ENCODE peak calls at places on chromosomes 2 and 18, in six cellular contexts. V, J, N, S, T and R are unnamed samples.

GRCh38 chr2:140650825-140651224 is 1480.0 kb downstream of the LRP1B start:
- DNase-seq in V (no peak), J (peak), N (no peak), S (no peak), T (no peak), R (no peak)

GRCh38 chr18:55475916-55476315 is 112.1 kb downstream of the TCF4 start:
- DNase-seq in V (no peak), J (no peak), N (no peak), S (no peak), T (no peak), R (no peak)

GRCh38 chr18:60200558-60200957 is 172.0 kb downstream of the MC4R start:
- DNase-seq in V (no peak), J (no peak), N (no peak), S (no peak), T (no peak), R (no peak)

GRCh38 chr18:62030091-62030985 is 137.5 kb upstream of the RNF152 start:
- DNase-seq in V (no peak), J (no peak), N (no peak), S (no peak), T (no peak), R (peak)

GRCh38 chr2:212030709-212031108 is 507.9 kb downstream of the ERBB4 start:
- DNase-seq in V (no peak), J (no peak), N (no peak), S (no peak), T (no peak), R (peak)

GRCh38 chr2:235612551-235612950 is 118.7 kb downstream of the AGAP1 start:
- DNase-seq in V (no peak), J (no peak), N (no peak), S (no peak), T (no peak), R (no peak)

GRCh38 chr18:10457798-10458197 is 3.4 kb downstream of the APCDD1 start:
- DNase-seq in V (no peak), J (no peak), N (no peak), S (no peak), T (no peak), R (no peak)

GRCh38 chr2:24559714-24560113 is 68.7 kb downstream of the NCOA1 start:
- DNase-seq in V (no peak), J (peak), N (no peak), S (no peak), T (no peak), R (no peak)

GRCh38 chr2:171723724-171724683 is 36.7 kb downstream of the DYNC1I2 start:
- DNase-seq in V (no peak), J (peak), N (peak), S (no peak), T (peak), R (no peak)

GRCh38 chr2:144449028-144449406 is 70.9 kb downstream of the ZEB2 start:
- DNase-seq in V (peak), J (no peak), N (peak), S (no peak), T (no peak), R (no peak)

GRCh38 chr18:2880473-2880872 is 33.7 kb downstream of the EMILIN2 start:
- DNase-seq in V (no peak), J (no peak), N (no peak), S (no peak), T (no peak), R (no peak)

GRCh38 chr18:44679912-44680270 is 797 bp upstream of the SETBP1 start:
- DNase-seq in V (peak), J (peak), N (peak), S (peak), T (peak), R (no peak)

GRCh38 chr2:138185827-138186226 is 221.6 kb downstream of the HNMT start:
- DNase-seq in V (no peak), J (no peak), N (no peak), S (no peak), T (no peak), R (no peak)

GRCh38 chr2:20506281-20506685 is 59.4 kb downstream of the RHOB start:
- DNase-seq in V (no peak), J (peak), N (peak), S (no peak), T (no peak), R (no peak)

GRCh38 chr18:44826418-44827259 is 146.0 kb downstream of the SETBP1 start:
- DNase-seq in V (no peak), J (peak), N (peak), S (no peak), T (no peak), R (peak)

GRCh38 chr18:46458472-46458871 is 198.5 kb downstream of the LOXHD1 start:
- DNase-seq in V (no peak), J (no peak), N (no peak), S (no peak), T (no peak), R (no peak)

GRCh38 chr2:54522624-54523281 is 66.6 kb downstream of the SPTBN1 start:
- DNase-seq in V (peak), J (peak), N (no peak), S (peak), T (peak), R (no peak)

GRCh38 chr2:15546297-15547098 is 14.6 kb downstream of the NBAS start:
- DNase-seq in V (no peak), J (no peak), N (no peak), S (no peak), T (no peak), R (no peak)

GRCh38 chr18:3889803-3890202 is 439.8 kb downstream of the TGIF1 start:
- DNase-seq in V (no peak), J (peak), N (no peak), S (no peak), T (no peak), R (no peak)

GRCh38 chr2:25339791-25340339 is 1.9 kb downstream of the DNMT3A start:
- DNase-seq in V (no peak), J (no peak), N (no peak), S (no peak), T (peak), R (no peak)

GRCh38 chr2:19461504-19461903 is 103.1 kb upstream of the OSR1 start:
- DNase-seq in V (no peak), J (no peak), N (no peak), S (no peak), T (no peak), R (no peak)

GRCh38 chr2:240932724-240933047 is 26.6 kb downstream of the CROCC2 start:
- DNase-seq in V (no peak), J (no peak), N (no peak), S (no peak), T (no peak), R (no peak)

GRCh38 chr2:70966681-70967080 is 11.7 kb upstream of the ANKRD53 start:
- DNase-seq in V (no peak), J (no peak), N (no peak), S (no peak), T (no peak), R (no peak)

GRCh38 chr2:119349289-119349688 is 17.3 kb downstream of the C2orf76 start:
- DNase-seq in V (no peak), J (no peak), N (no peak), S (no peak), T (no peak), R (no peak)

GRCh38 chr2:102100371-102101096 is 42.0 kb upstream of the IL1R1 start:
- DNase-seq in V (no peak), J (peak), N (no peak), S (no peak), T (no peak), R (no peak)

GRCh38 chr2:121608367-121608766 is 40.9 kb downstream of the CLASP1 start:
- DNase-seq in V (no peak), J (peak), N (no peak), S (no peak), T (no peak), R (no peak)

GRCh38 chr18:48800877-48801727 is 149.7 kb downstream of the SMAD7 start:
- DNase-seq in V (no peak), J (peak), N (peak), S (no peak), T (peak), R (no peak)

GRCh38 chr18:10490401-10491289 is 35.2 kb upstream of the NAPG start:
- DNase-seq in V (peak), J (no peak), N (no peak), S (peak), T (peak), R (no peak)

GRCh38 chr18:12046046-12046750 is 47.4 kb upstream of the ANKRD62 start:
- DNase-seq in V (no peak), J (no peak), N (no peak), S (no peak), T (no peak), R (no peak)
- TF ChIP-seq CTCF in V (no peak), J (no peak), N (no peak), S (no peak), T (no peak), R (no peak)

GRCh38 chr18:79507076-79507545 is 111.4 kb downstream of the NFATC1 start:
- DNase-seq in V (no peak), J (peak), N (peak), S (peak), T (no peak), R (no peak)
- H3K4me3 ChIP-seq in V (no peak), J (no peak), N (peak), S (peak), T (no peak), R (no peak)

GRCh38 chr2:201680743-201681142 is 17.7 kb downstream of the MPP4 start:
- DNase-seq in V (peak), J (peak), N (no peak), S (no peak), T (peak), R (no peak)
- TF ChIP-seq CTCF in V (peak), J (peak), N (no peak), S (no peak), T (peak), R (peak)

DNA sequence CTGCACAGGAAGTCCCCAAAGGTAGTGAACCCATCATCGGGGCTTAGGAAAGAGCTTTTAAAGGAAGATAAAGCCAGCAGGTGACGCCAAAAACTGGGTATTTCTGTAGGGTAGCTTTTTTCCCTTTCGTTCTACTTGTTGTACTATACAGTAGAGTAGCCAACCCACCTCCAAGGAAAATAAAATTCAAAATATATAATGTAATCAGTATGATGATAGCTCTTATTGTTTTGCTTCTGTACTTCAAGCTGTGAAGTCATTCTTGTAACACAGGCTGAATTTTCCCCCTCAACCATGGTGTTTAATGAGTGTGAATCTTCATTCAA is 112.1 kb downstream of the FAM210A start:
- DNase-seq in V (peak), J (no peak), N (no peak), S (no peak), T (no peak), R (no peak)
- H3K4me3 ChIP-seq in V (peak), J (no peak), N (peak), S (peak), T (no peak), R (no peak)

GRCh38 chr2:145916799-145917198 is 1396.9 kb upstream of the ZEB2 start:
- DNase-seq in V (no peak), J (no peak), N (no peak), S (no peak), T (no peak), R (no peak)

GRCh38 chr2:145918951-145919350 is 1399.0 kb upstream of the ZEB2 start:
- DNase-seq in V (no peak), J (no peak), N (no peak), S (no peak), T (no peak), R (no peak)

GRCh38 chr2:145914716-145915115 is 1394.8 kb upstream of the ZEB2 start:
- DNase-seq in V (no peak), J (no peak), N (no peak), S (no peak), T (no peak), R (no peak)

DNA sequence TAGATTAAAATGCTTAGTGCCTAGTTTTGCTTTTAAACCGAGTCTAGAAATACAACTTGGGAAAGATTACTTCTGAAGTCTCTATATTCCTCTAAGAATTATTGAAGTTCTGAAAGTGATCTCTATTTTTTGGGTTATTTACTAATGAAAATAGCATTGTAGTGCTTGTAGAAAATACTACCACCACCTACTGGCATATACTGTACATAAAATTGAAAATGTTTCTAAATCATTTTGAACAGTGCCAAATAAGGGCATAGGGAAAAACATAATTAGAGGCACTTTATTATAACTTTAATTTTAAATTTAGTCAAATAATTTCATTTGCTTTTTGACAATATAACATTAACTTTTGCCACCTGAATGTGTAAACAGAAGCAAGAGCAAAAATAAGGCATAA is 1399.6 kb upstream of the ZEB2 start:
- DNase-seq in V (no peak), J (peak), N (no peak), S (no peak), T (no peak), R (no peak)
- TF ChIP-seq CTCF in V (peak), J (peak), N (no peak), S (no peak), T (no peak), R (peak)

GRCh38 chr18:78979682-78980278 is at the start of gene SALL3:
- DNase-seq in V (no peak), J (no peak), N (no peak), S (no peak), T (peak), R (no peak)

GRCh38 chr18:78981652-78981955 is 2.0 kb downstream of the SALL3 start:
- DNase-seq in V (no peak), J (no peak), N (no peak), S (no peak), T (no peak), R (no peak)

GRCh38 chr18:78979058-78979680 is 449 bp upstream of the SALL3 start:
- DNase-seq in V (no peak), J (no peak), N (no peak), S (no peak), T (peak), R (no peak)

GRCh38 chr18:78980777-78981651 is 1.4 kb downstream of the SALL3 start:
- DNase-seq in V (no peak), J (no peak), N (no peak), S (no peak), T (peak), R (no peak)

DNA sequence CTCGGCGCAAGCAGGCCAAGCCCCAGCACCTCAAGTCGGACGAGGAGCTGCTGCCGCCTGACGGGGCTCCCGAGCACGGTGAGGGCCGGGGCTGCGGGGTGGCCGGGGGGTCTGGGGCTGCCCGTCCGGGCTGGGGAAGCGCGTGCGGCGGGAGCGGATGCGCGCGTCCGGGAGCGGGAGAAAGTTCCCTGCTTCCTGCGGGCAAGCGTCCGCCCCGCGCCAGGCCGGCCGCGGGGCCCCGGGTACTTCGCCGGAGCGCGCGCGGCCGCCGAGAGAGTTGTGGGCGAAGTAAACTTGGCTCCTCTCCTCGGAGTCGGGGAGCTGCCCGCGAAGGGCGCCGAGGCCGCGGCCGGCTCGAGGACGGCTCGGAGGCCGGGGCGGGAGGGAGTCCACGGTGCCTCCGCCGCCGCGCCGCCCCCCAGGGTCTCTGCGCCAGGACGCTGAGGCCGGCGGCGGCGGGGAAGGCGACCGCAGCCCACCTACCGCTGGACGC is 707 bp downstream of the SALL3 start:
- DNase-seq in V (no peak), J (no peak), N (no peak), S (no peak), T (peak), R (no peak)
- H3K4me3 ChIP-seq in V (no peak), J (no peak), N (peak), S (no peak), T (peak), R (no peak)